ENCODE peak calls at places on chromosomes 1 and 21, in four cellular contexts. K is right cardiac atrium, X is endodermal cell, N is tibial artery. I is an unnamed sample. For H3K4me1, the result is how much of the 10 kb centered on the place peaks cover.

GRCh38 chr1:50985094-50985493 is 15.0 kb downstream of the CDKN2C start:
- DNase-seq in K (no peak), N (no peak), X (no peak), I (no peak)

GRCh38 chr1:241641748-241642592 is 1.8 kb upstream of the CHML start:
- DNase-seq in N (no peak), X (no peak), K (no peak), I (no peak)

GRCh38 chr1:235775461-235775860 is 91.2 kb downstream of the LYST start:
- DNase-seq in N (no peak), K (no peak), X (no peak), I (no peak)

GRCh38 chr1:181714428-181714827 is 231.1 kb downstream of the CACNA1E start:
- DNase-seq in K (no peak), X (peak), N (no peak), I (no peak)

GRCh38 chr1:39159224-39160036 is 45.1 kb upstream of the MACF1 start:
- DNase-seq in N (no peak), K (no peak), X (peak), I (no peak)

GRCh38 chr1:19921310-19921709 is 2.1 kb downstream of the PLA2G2E start:
- DNase-seq in K (no peak), N (no peak), X (peak), I (no peak)

GRCh38 chr1:223000549-223001135 is 142.4 kb downstream of the TLR5 start:
- DNase-seq in X (no peak), N (no peak), K (no peak), I (no peak)

GRCh38 chr1:195439661-195440060 is 1168.6 kb downstream of the KCNT2 start:
- DNase-seq in N (no peak), X (no peak), K (no peak), I (no peak)

GRCh38 chr21:15289896-15290841 is 225.4 kb upstream of the NRIP1 start:
- DNase-seq in K (no peak), N (no peak), X (peak), I (no peak)

GRCh38 chr21:15130751-15131150 is 66.0 kb upstream of the NRIP1 start:
- DNase-seq in K (no peak), N (no peak), X (no peak), I (no peak)

GRCh38 chr1:228340686-228341449 is 65.8 kb downstream of the TRIM11 start:
- DNase-seq in X (peak), K (no peak), N (peak), I (no peak)

GRCh38 chr1:182616130-182617074 is 12.2 kb upstream of the RGS16 start:
- DNase-seq in X (peak), N (peak), K (peak), I (peak)

GRCh38 chr1:27527857-27528700 is 38.1 kb upstream of the WASF2 start:
- DNase-seq in K (peak), X (peak), N (no peak), I (peak)

GRCh38 chr1:33364578-33364945 is 43.7 kb upstream of the A3GALT2 start:
- DNase-seq in K (no peak), X (no peak), N (no peak), I (no peak)

GRCh38 chr1:35377553-35377952 is 109.0 kb downstream of the ZMYM4 start:
- DNase-seq in K (no peak), X (no peak), N (no peak), I (no peak)

GRCh38 chr21:32366191-32366590 is 26.6 kb downstream of the URB1 start:
- DNase-seq in K (no peak), X (no peak), N (no peak), I (no peak)

GRCh38 chr21:39694750-39695149 is 50.2 kb upstream of the IGSF5 start:
- DNase-seq in N (no peak), K (no peak), X (peak), I (no peak)

GRCh38 chr1:23908453-23909341 is 4.5 kb downstream of the CNR2 start:
- DNase-seq in N (no peak), X (no peak), K (no peak), I (peak)

GRCh38 chr1:52697795-52698674 is at the start of gene COA7:
- DNase-seq in X (peak), N (peak), K (peak), I (peak)

GRCh38 chr1:43405219-43405875 is 15.6 kb downstream of the SZT2 start:
- DNase-seq in K (no peak), N (no peak), X (no peak), I (no peak)

GRCh38 chr1:228361314-228362140 is 45.1 kb downstream of the TRIM11 start:
- DNase-seq in N (no peak), X (no peak), K (peak), I (no peak)

GRCh38 chr1:174964261-174964984 is 35.3 kb upstream of the CACYBP start:
- DNase-seq in X (no peak), K (no peak), N (no peak), I (peak)
- H3K27ac ChIP-seq in X (no peak), K (peak), N (peak), I (peak)

GRCh38 chr1:202439308-202439707 is 90.8 kb downstream of the PPP1R12B start:
- DNase-seq in K (no peak), X (no peak), N (no peak), I (no peak)
- H3K4me1 ChIP-seq in K (under half), X (under half), N (under half), I (under half)

DNA sequence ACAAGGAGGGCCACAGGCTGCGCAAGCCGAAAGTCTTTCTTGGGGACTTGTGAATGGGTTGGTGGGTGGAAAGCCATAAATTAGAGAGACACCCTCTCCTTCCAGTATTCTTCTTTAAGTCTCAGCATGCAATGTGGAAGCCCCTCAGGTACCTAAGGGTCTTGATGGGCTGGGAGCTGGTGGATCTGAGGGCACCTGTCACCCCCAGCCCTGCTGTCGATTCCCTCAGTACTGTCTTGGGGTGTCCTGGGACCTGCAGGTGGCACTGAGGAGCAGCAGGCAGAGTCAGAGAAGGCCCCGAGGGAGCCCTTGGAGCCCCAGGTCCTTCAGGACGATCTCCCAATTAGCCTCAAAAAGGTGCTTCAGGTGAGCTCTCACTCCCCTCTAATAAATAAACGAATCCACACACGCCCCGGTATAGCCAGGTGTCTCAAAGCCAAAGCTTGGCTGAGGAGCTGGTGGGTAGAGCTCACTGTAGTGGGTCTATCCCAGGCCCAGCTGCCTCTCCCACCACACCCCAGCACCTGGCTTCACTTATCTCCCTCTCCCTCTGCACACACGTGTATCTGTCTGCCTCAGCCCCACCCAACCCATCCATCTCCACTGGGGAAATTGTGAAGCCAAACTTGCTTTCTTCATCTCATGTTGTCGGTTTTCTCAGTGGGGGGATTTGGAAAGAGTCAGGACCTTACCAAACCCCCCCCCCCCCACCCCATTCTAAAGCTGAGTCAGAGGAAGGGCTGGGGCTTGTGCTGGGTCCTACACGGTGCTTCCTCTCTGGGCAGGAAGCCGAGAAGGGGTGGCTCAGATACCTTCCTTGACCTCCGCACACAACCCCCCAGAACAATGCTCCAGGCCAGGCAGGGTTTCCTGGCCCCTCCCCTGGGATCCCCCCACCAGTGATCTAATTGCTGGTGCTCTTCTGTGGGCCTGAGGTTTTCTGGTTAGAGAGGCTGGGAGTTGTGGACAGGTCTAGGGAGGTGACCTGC is 1.6 kb downstream of the ADAM15 start:
- DNase-seq in K (peak), N (no peak), X (peak), I (peak)
- H3K27ac ChIP-seq in K (peak), N (peak), X (no peak), I (no peak)

GRCh38 chr1:998051-998821 is 1.7 kb downstream of the HES4 start:
- DNase-seq in X (peak), N (no peak), K (peak), I (no peak)
- H3K4me1 ChIP-seq in X (under half), N (under half), K (under half), I (under half)

GRCh38 chr1:215185067-215185620 is 102.6 kb downstream of the KCNK2 start:
- DNase-seq in X (no peak), N (no peak), K (no peak), I (no peak)

GRCh38 chr1:215192306-215192705 is 109.8 kb downstream of the KCNK2 start:
- DNase-seq in K (no peak), X (no peak), N (no peak), I (no peak)

GRCh38 chr1:215188302-215188950 is 105.9 kb downstream of the KCNK2 start:
- DNase-seq in N (no peak), K (no peak), X (no peak), I (no peak)
- H3K27ac ChIP-seq in N (no peak), K (no peak), X (no peak), I (no peak)

GRCh38 chr1:214516434-214517326 is 34.7 kb downstream of the PTPN14 start:
- DNase-seq in K (no peak), X (no peak), N (no peak), I (no peak)

GRCh38 chr1:214514819-214515383 is 36.5 kb downstream of the PTPN14 start:
- DNase-seq in N (no peak), K (no peak), X (no peak), I (no peak)

GRCh38 chr1:214513394-214513793 is 38.0 kb downstream of the PTPN14 start:
- DNase-seq in N (no peak), X (no peak), K (no peak), I (no peak)

GRCh38 chr1:214514032-214514818 is 37.2 kb downstream of the PTPN14 start:
- DNase-seq in X (no peak), K (no peak), N (no peak), I (no peak)

DNA sequence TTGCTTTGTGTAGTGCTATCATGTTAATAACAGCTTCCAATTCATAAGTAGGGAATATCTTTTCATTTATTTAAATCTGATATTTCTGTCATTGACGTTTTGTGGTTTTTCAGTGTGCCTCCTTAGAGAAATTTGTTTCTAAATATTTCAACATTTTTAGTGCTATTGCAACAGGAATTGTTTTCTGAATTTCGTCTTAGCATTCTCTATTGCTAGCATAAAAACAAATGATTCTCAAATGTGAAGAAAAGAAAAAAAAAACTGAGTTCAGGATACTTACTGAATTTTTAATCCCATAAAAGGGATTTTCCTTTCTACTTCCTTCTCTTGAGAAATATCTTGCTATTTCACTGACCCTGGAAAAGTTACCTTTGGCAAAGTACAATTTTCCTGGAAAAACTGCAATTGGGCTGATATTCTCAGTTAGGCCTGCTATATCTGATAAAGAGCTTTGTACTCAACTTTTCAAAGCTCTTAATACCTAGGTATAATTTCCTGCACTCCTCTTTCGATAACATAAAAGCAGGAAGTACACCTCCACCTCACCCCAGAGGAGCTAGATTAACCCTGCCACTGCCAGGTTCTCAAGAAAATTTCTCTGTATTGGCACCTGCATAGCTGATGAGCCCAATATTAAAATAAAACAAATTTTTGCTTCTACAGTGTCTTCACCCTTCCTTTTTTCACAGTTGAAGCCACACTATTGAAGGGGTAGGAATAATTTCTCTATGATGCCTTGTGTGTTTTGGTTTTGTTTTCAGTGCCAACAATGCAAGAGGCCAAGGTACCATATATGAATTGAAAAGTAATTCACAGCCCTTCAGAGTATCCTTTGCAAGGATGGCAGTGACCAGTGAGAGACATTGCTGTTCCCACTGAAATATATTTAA is 35.6 kb downstream of the PTPN14 start:
- DNase-seq in N (no peak), X (no peak), K (no peak), I (no peak)
- H3K4me1 ChIP-seq in N (under half), X (under half), K (under half), I (under half)

GRCh38 chr1:1507305-1507704 is 4.7 kb upstream of the ATAD3A start:
- DNase-seq in X (no peak), N (no peak), K (no peak), I (no peak)
- H3K27ac ChIP-seq in X (no peak), N (no peak), K (no peak), I (no peak)